ENCODE peak calls at places on chromosomes 7 and 10, in seven cellular contexts. Y is AG04450; S is right atrium auricular region; P is aorta; I is neuronal stem cell; X is CD8-positive, alpha-beta memory T cell; Z is psoas muscle. D is an unnamed sample.

GRCh38 chr7:122082160-122082559 is 61.9 kb downstream of the AASS start:
- DNase-seq in Y (no peak), S (no peak), P (no peak), I (no peak), X (no peak), Z (no peak), D (no peak)

GRCh38 chr10:130369645-130370381 is 233.6 kb downstream of the GLRX3 start:
- DNase-seq in Y (no peak), S (no peak), P (no peak), I (no peak), X (no peak), Z (no peak), D (no peak)

GRCh38 chr10:86244296-86244695 is 122.3 kb downstream of the GRID1 start:
- DNase-seq in Y (no peak), S (no peak), P (no peak), I (no peak), X (no peak), Z (no peak), D (peak; percentile 29)

GRCh38 chr7:111384065-111384891 is 178.0 kb downstream of the IMMP2L start:
- DNase-seq in Y (no peak), S (no peak), P (no peak), I (no peak), X (no peak), Z (no peak), D (no peak)

GRCh38 chr10:124357583-124357930 is 61.2 kb downstream of the OAT start:
- DNase-seq in Y (no peak), S (no peak), P (no peak), I (no peak), X (no peak), Z (peak; percentile 48), D (no peak)

GRCh38 chr10:6918305-6918704 is 338.2 kb upstream of the PRKCQ start:
- DNase-seq in Y (no peak), S (no peak), P (no peak), I (no peak), X (peak; percentile 49), Z (no peak), D (no peak)

GRCh38 chr10:58362026-58362799 is 23.0 kb upstream of the TFAM start:
- DNase-seq in Y (no peak), S (no peak), P (no peak), I (no peak), X (no peak), Z (no peak), D (no peak)

GRCh38 chr7:151146761-151147160 is 20.7 kb downstream of the GBX1 start:
- DNase-seq in Y (no peak), S (no peak), P (no peak), I (no peak), X (no peak), Z (no peak), D (no peak)

GRCh38 chr7:953547-954327 is 743 bp downstream of the ADAP1 start:
- DNase-seq in Y (no peak), S (no peak), P (peak; percentile 88), I (no peak), X (peak; percentile 27), Z (peak; percentile 71), D (peak; percentile 52)

GRCh38 chr10:121926669-121927360 is 1.0 kb downstream of the ATE1 start:
- DNase-seq in Y (no peak), S (no peak), P (no peak), I (peak; percentile 11), X (no peak), Z (no peak), D (peak; percentile 34)

GRCh38 chr7:114021135-114021534 is 102.3 kb upstream of the PPP1R3A start:
- DNase-seq in Y (no peak), S (no peak), P (no peak), I (no peak), X (no peak), Z (no peak), D (no peak)

GRCh38 chr7:4479367-4480039 is 202.6 kb upstream of the FOXK1 start:
- DNase-seq in Y (no peak), S (no peak), P (no peak), I (no peak), X (no peak), Z (no peak), D (no peak)

GRCh38 chr10:9069136-9069535 is 1014.6 kb downstream of the GATA3 start:
- DNase-seq in Y (no peak), S (no peak), P (no peak), I (no peak), X (no peak), Z (no peak), D (no peak)

GRCh38 chr7:106865130-106866115 is at the start of gene PIK3CG:
- DNase-seq in Y (no peak), S (no peak), P (no peak), I (no peak), X (peak; percentile 70), Z (no peak), D (no peak)

GRCh38 chr10:26860026-26860541 is 674 bp downstream of the ABI1 start:
- DNase-seq in Y (peak; percentile 6), S (peak; percentile 78), P (peak; percentile 87), I (peak; percentile 39), X (peak; percentile 60), Z (peak; percentile 77), D (no peak)

GRCh38 chr7:85074-85945 is 107.1 kb upstream of the FAM20C start:
- DNase-seq in Y (no peak), S (no peak), P (no peak), I (no peak), X (no peak), Z (no peak), D (no peak)

GRCh38 chr7:159070422-159071148 is 74.1 kb downstream of the VIPR2 start:
- DNase-seq in Y (no peak), S (no peak), P (no peak), I (no peak), X (no peak), Z (no peak), D (no peak)

GRCh38 chr7:16967174-16967868 is 85.5 kb upstream of the AGR3 start:
- DNase-seq in Y (no peak), S (no peak), P (no peak), I (no peak), X (no peak), Z (no peak), D (no peak)

GRCh38 chr7:2876031-2876862 is 32.1 kb upstream of the GNA12 start:
- DNase-seq in Y (no peak), S (no peak), P (no peak), I (no peak), X (no peak), Z (no peak), D (no peak)

GRCh38 chr10:131354380-131354779 is 42.9 kb upstream of the TCERG1L start:
- DNase-seq in Y (no peak), S (no peak), P (no peak), I (peak; percentile 69), X (no peak), Z (no peak), D (no peak)

GRCh38 chr10:43395571-43396060 is 13.4 kb downstream of the HNRNPF start:
- DNase-seq in Y (no peak), S (no peak), P (no peak), I (no peak), X (peak; percentile 40), Z (peak; percentile 62), D (no peak)

GRCh38 chr10:43392757-43393156 is 16.2 kb downstream of the HNRNPF start:
- DNase-seq in Y (no peak), S (no peak), P (no peak), I (no peak), X (no peak), Z (no peak), D (no peak)

GRCh38 chr10:43393606-43394360 is 15.2 kb downstream of the HNRNPF start:
- DNase-seq in Y (no peak), S (no peak), P (no peak), I (no peak), X (no peak), Z (no peak), D (no peak)

GRCh38 chr10:43396061-43396927 is 12.7 kb downstream of the HNRNPF start:
- DNase-seq in Y (no peak), S (no peak), P (peak; percentile 93), I (peak; percentile 68), X (peak; percentile 61), Z (peak; percentile 87), D (peak; percentile 74)

GRCh38 chr10:43394868-43395267 is 14.1 kb downstream of the HNRNPF start:
- DNase-seq in Y (no peak), S (no peak), P (no peak), I (no peak), X (no peak), Z (no peak), D (no peak)
- H3K27ac ChIP-seq in Y (no peak overlapping the region), S (no peak overlapping the region), P (no peak overlapping the region), I (no peak overlapping the region), X (peak overlapping the region; percentile 89), Z (no peak overlapping the region), D (no peak overlapping the region)

GRCh38 chr10:102657984-102658724 is 13.9 kb downstream of the TRIM8 start:
- DNase-seq in Y (no peak), S (no peak), P (no peak), I (no peak), X (no peak), Z (peak; percentile 48), D (no peak)

GRCh38 chr10:102656026-102656425 is 11.7 kb downstream of the TRIM8 start:
- DNase-seq in Y (no peak), S (no peak), P (no peak), I (no peak), X (no peak), Z (no peak), D (no peak)

GRCh38 chr10:102654969-102655368 is 10.7 kb downstream of the TRIM8 start:
- DNase-seq in Y (no peak), S (no peak), P (no peak), I (no peak), X (no peak), Z (peak; percentile 42), D (no peak)

GRCh38 chr10:102657451-102657850 is 13.2 kb downstream of the TRIM8 start:
- DNase-seq in Y (no peak), S (no peak), P (no peak), I (no peak), X (no peak), Z (no peak), D (no peak)

DNA sequence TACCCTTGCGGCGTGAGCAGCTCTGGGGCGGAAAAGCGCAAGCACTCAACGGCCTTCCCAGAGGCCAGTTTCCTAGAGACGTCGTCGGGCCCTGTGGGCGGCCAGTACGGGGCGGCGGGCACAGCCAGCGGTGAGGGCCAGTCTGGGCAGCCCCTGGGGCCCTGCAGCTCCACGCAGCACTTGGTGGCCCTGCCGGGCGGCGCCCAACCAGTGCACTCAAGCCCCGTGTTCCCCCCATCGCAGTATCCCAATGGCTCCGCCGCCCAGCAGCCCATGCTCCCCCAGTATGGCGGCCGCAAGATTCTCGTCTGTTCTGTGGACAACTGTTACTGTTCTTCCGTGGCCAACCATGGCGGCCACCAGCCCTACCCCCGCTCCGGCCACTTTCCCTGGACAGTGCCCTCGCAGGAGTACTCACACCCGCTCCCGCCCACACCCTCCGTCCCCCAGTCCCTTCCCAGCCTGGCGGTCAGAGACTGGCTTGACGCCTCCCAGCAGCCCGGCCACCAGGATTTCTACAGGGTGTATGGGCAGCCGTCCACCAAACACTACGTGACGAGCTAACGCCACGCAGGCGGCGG is 12.6 kb downstream of the TRIM8 start:
- DNase-seq in Y (no peak), S (no peak), P (no peak), I (no peak), X (no peak), Z (peak; percentile 52), D (no peak)
- H3K27ac ChIP-seq in Y (no peak overlapping the region), S (peak overlapping the region; percentile 53), P (no peak overlapping the region), I (no peak overlapping the region), X (no peak overlapping the region), Z (no peak overlapping the region), D (no peak overlapping the region)

GRCh38 chr7:69489533-69489932 is 108.7 kb upstream of the AUTS2 start:
- DNase-seq in Y (no peak), S (no peak), P (no peak), I (no peak), X (no peak), Z (no peak), D (no peak)
- H3K27ac ChIP-seq in Y (no peak overlapping the region), S (no peak overlapping the region), P (no peak overlapping the region), I (no peak overlapping the region), X (no peak overlapping the region), Z (no peak overlapping the region), D (no peak overlapping the region)

GRCh38 chr10:119893845-119894427 is 1.4 kb downstream of the SEC23IP start:
- DNase-seq in Y (no peak), S (no peak), P (no peak), I (no peak), X (no peak), Z (no peak), D (no peak)
- H3K27ac ChIP-seq in Y (no peak overlapping the region), S (no peak overlapping the region), P (no peak overlapping the region), I (no peak overlapping the region), X (no peak overlapping the region), Z (no peak overlapping the region), D (no peak overlapping the region)